ENCODE peak calls at places on chromosomes 3 and 15, in eight cellular contexts. V is OCI-LY7, A is AG04449, O is Peyer's patch, Q is HFF-Myc, B is NT2/D1, I is coronary artery, N is foreskin fibroblast. X is an unnamed sample.

GRCh38 chr3:158097141-158097540 is 9.1 kb downstream of the SHOX2 start:
- DNase-seq in V (no peak), A (no peak), O (no peak), Q (no peak), B (no peak), I (no peak), N (no peak), X (no peak)

GRCh38 chr3:86826292-86826691 is 164.7 kb downstream of the VGLL3 start:
- DNase-seq in V (no peak), A (no peak), O (no peak), Q (no peak), B (no peak), I (no peak), N (no peak), X (no peak)

GRCh38 chr15:42499888-42500609 is 4.6 kb downstream of the SNAP23 start:
- DNase-seq in V (no peak), A (no peak), O (no peak), Q (no peak), B (no peak), I (no peak), N (no peak), X (no peak)

GRCh38 chr3:14489641-14490040 is 50.5 kb downstream of the GRIP2 start:
- DNase-seq in V (no peak), A (no peak), O (peak), Q (no peak), B (no peak), I (no peak), N (no peak), X (no peak)

GRCh38 chr3:42123824-42124500 is 32.8 kb downstream of the TRAK1 start:
- DNase-seq in V (no peak), A (no peak), O (no peak), Q (no peak), B (no peak), I (no peak), N (no peak), X (no peak)

GRCh38 chr15:43183270-43183669 is 1.9 kb upstream of the CCNDBP1 start:
- DNase-seq in V (no peak), A (no peak), O (no peak), Q (no peak), B (no peak), I (no peak), N (peak), X (no peak)

GRCh38 chr15:36644156-36644896 is 64.9 kb downstream of the CDIN1 start:
- DNase-seq in V (no peak), A (no peak), O (no peak), Q (no peak), B (no peak), I (no peak), N (no peak), X (no peak)

GRCh38 chr3:71172951-71173350 is 410.6 kb downstream of the FOXP1 start:
- DNase-seq in V (no peak), A (no peak), O (no peak), Q (no peak), B (no peak), I (no peak), N (peak), X (peak)

GRCh38 chr15:88980498-88980897 is 67.3 kb upstream of the MFGE8 start:
- DNase-seq in V (no peak), A (no peak), O (no peak), Q (no peak), B (no peak), I (no peak), N (no peak), X (no peak)

GRCh38 chr3:184674626-184675025 is 37.2 kb downstream of the MAGEF1 start:
- DNase-seq in V (no peak), A (no peak), O (no peak), Q (no peak), B (no peak), I (no peak), N (no peak), X (no peak)

GRCh38 chr3:45716790-45717336 is 27.7 kb downstream of the SACM1L start:
- DNase-seq in V (no peak), A (no peak), O (no peak), Q (no peak), B (no peak), I (no peak), N (no peak), X (no peak)

GRCh38 chr15:68441045-68441743 is 9.2 kb upstream of the ITGA11 start:
- DNase-seq in V (no peak), A (no peak), O (no peak), Q (no peak), B (no peak), I (peak), N (no peak), X (peak)

GRCh38 chr15:38069506-38069905 is 135.1 kb downstream of the TMCO5A start:
- DNase-seq in V (peak), A (no peak), O (peak), Q (peak), B (no peak), I (no peak), N (peak), X (no peak)

GRCh38 chr3:71570453-71571038 is 13.0 kb downstream of the FOXP1 start:
- DNase-seq in V (no peak), A (no peak), O (no peak), Q (no peak), B (no peak), I (no peak), N (no peak), X (no peak)

GRCh38 chr3:10047876-10048275 is 21.6 kb downstream of the FANCD2 start:
- DNase-seq in V (no peak), A (no peak), O (no peak), Q (no peak), B (no peak), I (no peak), N (no peak), X (no peak)

GRCh38 chr3:70820397-70820796 is 508.0 kb upstream of the MDFIC2 start:
- DNase-seq in V (no peak), A (no peak), O (no peak), Q (no peak), B (no peak), I (no peak), N (no peak), X (no peak)

GRCh38 chr15:79380755-79381499 is 51.2 kb upstream of the MINAR1 start:
- DNase-seq in V (peak), A (no peak), O (peak), Q (peak), B (peak), I (no peak), N (peak), X (peak)

GRCh38 chr15:85498471-85498870 is 118.1 kb downstream of the AKAP13 start:
- DNase-seq in V (no peak), A (no peak), O (no peak), Q (no peak), B (no peak), I (no peak), N (no peak), X (no peak)

GRCh38 chr15:63473007-63473748 is 31.2 kb upstream of the USP3 start:
- DNase-seq in V (no peak), A (no peak), O (no peak), Q (no peak), B (no peak), I (no peak), N (no peak), X (no peak)

GRCh38 chr15:81338422-81339007 is 14.6 kb upstream of the STARD5 start:
- DNase-seq in V (no peak), A (peak), O (no peak), Q (peak), B (no peak), I (peak), N (peak), X (peak)

GRCh38 chr3:12706504-12707253 is 42.8 kb upstream of the RAF1 start:
- DNase-seq in V (peak), A (no peak), O (peak), Q (peak), B (peak), I (no peak), N (peak), X (no peak)

GRCh38 chr3:147354621-147355020 is 51.7 kb downstream of the ZIC4 start:
- DNase-seq in V (no peak), A (no peak), O (no peak), Q (no peak), B (no peak), I (no peak), N (no peak), X (no peak)

GRCh38 chr15:47404877-47405276 is 312.4 kb upstream of the SEMA6D start:
- DNase-seq in V (no peak), A (no peak), O (no peak), Q (no peak), B (no peak), I (no peak), N (no peak), X (no peak)

GRCh38 chr3:117133066-117133465 is 423.5 kb downstream of the TUSC7 start:
- DNase-seq in V (no peak), A (no peak), O (no peak), Q (no peak), B (no peak), I (no peak), N (peak), X (no peak)

GRCh38 chr3:10983219-10983916 is 9.2 kb upstream of the SLC6A1 start:
- DNase-seq in V (peak), A (no peak), O (no peak), Q (peak), B (no peak), I (no peak), N (peak), X (no peak)

GRCh38 chr3:32296251-32297204 is 58.0 kb downstream of the CMTM8 start:
- DNase-seq in V (peak), A (no peak), O (peak), Q (peak), B (peak), I (no peak), N (peak), X (peak)

GRCh38 chr3:69649120-69649519 is 90.1 kb upstream of the MITF start:
- DNase-seq in V (no peak), A (no peak), O (no peak), Q (no peak), B (no peak), I (no peak), N (peak), X (no peak)

GRCh38 chr3:9295007-9295406 is 45.6 kb upstream of the SRGAP3 start:
- DNase-seq in V (no peak), A (no peak), O (no peak), Q (no peak), B (no peak), I (no peak), N (no peak), X (no peak)

GRCh38 chr3:61928020-61928419 is 366.6 kb downstream of the PTPRG start:
- DNase-seq in V (no peak), A (no peak), O (no peak), Q (no peak), B (no peak), I (no peak), N (peak), X (no peak)

GRCh38 chr15:42053914-42054313 is 33.1 kb upstream of the PLA2G4E start:
- DNase-seq in V (no peak), A (no peak), O (no peak), Q (no peak), B (no peak), I (peak), N (no peak), X (no peak)

GRCh38 chr3:52831500-52832301 is 1.2 kb upstream of the ITIH4 start:
- DNase-seq in V (no peak), A (no peak), O (no peak), Q (peak), B (no peak), I (peak), N (peak), X (peak)

GRCh38 chr15:39584662-39585393 is 3.9 kb downstream of the THBS1 start:
- DNase-seq in V (no peak), A (peak), O (no peak), Q (no peak), B (no peak), I (no peak), N (no peak), X (peak)

GRCh38 chr15:25240461-25241021 is 198.3 kb downstream of the UBE3A start:
- DNase-seq in V (no peak), A (no peak), O (peak), Q (no peak), B (no peak), I (no peak), N (no peak), X (no peak)

GRCh38 chr3:24249523-24249922 is 245.1 kb downstream of the THRB start:
- DNase-seq in V (no peak), A (no peak), O (no peak), Q (no peak), B (no peak), I (no peak), N (no peak), X (no peak)

GRCh38 chr3:141769171-141769894 is 6.1 kb downstream of the GRK7 start:
- DNase-seq in V (no peak), A (no peak), O (no peak), Q (no peak), B (no peak), I (no peak), N (peak), X (no peak)

GRCh38 chr15:27771892-27772291 is 327.2 kb downstream of the OCA2 start:
- DNase-seq in V (no peak), A (no peak), O (no peak), Q (no peak), B (no peak), I (no peak), N (no peak), X (no peak)

GRCh38 chr3:82229397-82229796 is 468.0 kb upstream of the GBE1 start:
- DNase-seq in V (no peak), A (no peak), O (no peak), Q (no peak), B (no peak), I (no peak), N (no peak), X (no peak)

GRCh38 chr3:44561076-44561475 is 6.1 kb downstream of the ZKSCAN7 start:
- DNase-seq in V (no peak), A (no peak), O (no peak), Q (no peak), B (no peak), I (no peak), N (no peak), X (no peak)

GRCh38 chr3:171908731-171909130 is 65.6 kb downstream of the TMEM212 start:
- DNase-seq in V (no peak), A (no peak), O (no peak), Q (no peak), B (no peak), I (no peak), N (no peak), X (no peak)
- H3K4me3 ChIP-seq in V (no peak), A (no peak), O (no peak), Q (no peak), B (no peak), I (no peak), N (no peak), X (no peak)

GRCh38 chr15:92833493-92834271 is 66.4 kb upstream of the CHD2 start:
- DNase-seq in V (no peak), A (no peak), O (no peak), Q (no peak), B (no peak), I (no peak), N (no peak), X (no peak)
- H3K4me3 ChIP-seq in V (peak), A (no peak), O (no peak), Q (no peak), B (no peak), I (peak), N (no peak), X (no peak)

GRCh38 chr15:65529754-65530317 is 427 bp upstream of the HACD3 start:
- DNase-seq in V (no peak), A (no peak), O (no peak), Q (no peak), B (no peak), I (no peak), N (no peak), X (no peak)

GRCh38 chr15:65533057-65533752 is 2.9 kb downstream of the HACD3 start:
- DNase-seq in V (no peak), A (no peak), O (no peak), Q (no peak), B (no peak), I (no peak), N (no peak), X (no peak)

GRCh38 chr15:65530318-65531111 is at the start of gene HACD3:
- DNase-seq in V (peak), A (no peak), O (peak), Q (no peak), B (peak), I (peak), N (peak), X (no peak)

GRCh38 chr15:65535192-65535591 is 4.9 kb downstream of the HACD3 start:
- DNase-seq in V (no peak), A (no peak), O (no peak), Q (no peak), B (no peak), I (no peak), N (no peak), X (no peak)

DNA sequence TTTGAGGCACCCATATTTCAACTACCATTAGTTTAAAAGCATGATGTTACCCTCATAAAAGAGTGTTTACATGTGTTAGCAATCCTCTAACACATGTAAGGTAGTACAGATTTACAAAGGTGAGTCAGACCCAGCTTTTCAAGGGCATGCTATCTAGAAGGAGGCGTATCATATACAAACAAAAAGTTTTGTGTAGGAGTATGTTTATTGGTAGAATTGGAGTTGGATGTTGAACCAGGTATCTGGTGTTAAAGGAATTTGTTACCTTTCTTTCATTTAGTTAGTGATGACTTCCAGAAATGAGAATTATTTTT is 2.4 kb downstream of the HACD3 start:
- DNase-seq in V (no peak), A (no peak), O (no peak), Q (peak), B (no peak), I (no peak), N (peak), X (no peak)
- H3K4me3 ChIP-seq in V (peak), A (no peak), O (no peak), Q (peak), B (no peak), I (no peak), N (no peak), X (no peak)

DNA sequence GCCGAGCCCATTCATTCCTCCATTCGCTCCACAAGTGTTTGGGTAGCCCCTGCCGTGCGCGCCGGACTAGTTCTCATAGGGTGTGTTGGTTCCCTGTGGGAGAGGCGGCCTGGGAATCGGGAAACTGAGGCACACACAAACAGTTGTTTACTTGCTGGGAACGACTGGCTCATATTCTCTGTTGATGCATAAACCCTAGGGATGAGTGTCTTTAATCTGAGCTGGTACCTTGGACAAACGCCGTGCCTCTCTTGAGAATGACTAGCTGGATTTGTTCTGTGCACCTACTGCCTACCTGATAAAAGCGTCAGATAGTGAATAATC is 737 bp downstream of the DNAJA4 start:
- DNase-seq in V (no peak), A (no peak), O (no peak), Q (no peak), B (no peak), I (no peak), N (no peak), X (no peak)
- H3K4me3 ChIP-seq in V (no peak), A (peak), O (peak), Q (peak), B (no peak), I (peak), N (peak), X (peak)

GRCh38 chr3:65318231-65318630 is 630.4 kb upstream of the ADAMTS9 start:
- DNase-seq in V (no peak), A (no peak), O (no peak), Q (no peak), B (no peak), I (no peak), N (peak), X (no peak)
- H3K4me3 ChIP-seq in V (no peak), A (no peak), O (no peak), Q (no peak), B (no peak), I (no peak), N (no peak), X (no peak)

DNA sequence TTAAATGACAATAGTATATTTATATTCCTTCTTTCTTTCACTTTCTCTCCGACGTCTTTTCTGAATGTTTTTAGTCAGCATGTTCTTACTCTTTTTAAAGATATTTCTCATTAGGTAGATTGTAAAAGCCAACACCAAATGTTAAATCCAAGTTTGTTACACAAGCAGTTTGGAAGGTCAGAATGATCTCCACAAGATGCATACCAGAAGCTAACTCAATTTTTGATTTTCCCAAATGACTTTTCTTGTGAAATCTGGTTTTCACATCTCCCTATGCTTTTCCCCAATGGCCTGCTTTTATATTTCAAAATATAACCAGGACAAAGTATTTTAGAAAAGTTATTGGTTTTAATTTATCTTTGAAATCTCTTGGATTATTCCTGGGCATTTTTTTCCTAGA is 49.7 kb upstream of the TPRG1 start:
- DNase-seq in V (no peak), A (no peak), O (no peak), Q (no peak), B (no peak), I (no peak), N (no peak), X (no peak)
- H3K4me3 ChIP-seq in V (no peak), A (no peak), O (no peak), Q (no peak), B (no peak), I (peak), N (no peak), X (no peak)

GRCh38 chr3:196164576-196164975 is 46.6 kb downstream of the ZDHHC19 start:
- DNase-seq in V (no peak), A (no peak), O (no peak), Q (no peak), B (no peak), I (no peak), N (no peak), X (no peak)
- H3K4me3 ChIP-seq in V (no peak), A (no peak), O (no peak), Q (no peak), B (no peak), I (no peak), N (no peak), X (no peak)

X was measured in AG09309.